ENCODE peak calls at places on chromosomes 2 and 18, in four cellular contexts. Z, E, D and H are unnamed samples.

GRCh38 chr2:22970284-22970975 is 414.5 kb upstream of the KLHL29 start:
- DNase-seq in E (no peak), Z (no peak), D (no peak), H (no peak)

GRCh38 chr18:1357724-1358123 is 453.1 kb downstream of the ADCYAP1 start:
- DNase-seq in E (no peak), Z (no peak), D (no peak), H (no peak)

GRCh38 chr2:239756392-239757153 is 268.6 kb downstream of the NDUFA10 start:
- DNase-seq in Z (no peak), E (no peak), D (peak; percentile 6), H (peak; percentile 65)

GRCh38 chr2:68765739-68766377 is 31.2 kb downstream of the ARHGAP25 start:
- DNase-seq in E (no peak), D (peak; percentile 75), Z (no peak), H (no peak)

GRCh38 chr2:173555833-173556232 is 201.2 kb downstream of the CDCA7 start:
- DNase-seq in E (no peak), D (no peak), Z (no peak), H (peak; percentile 24)

GRCh38 chr2:112199188-112199587 is 55.7 kb downstream of the ZC3H8 start:
- DNase-seq in E (no peak), Z (no peak), D (no peak), H (no peak)

GRCh38 chr2:233654501-233654900 is 17.2 kb upstream of the UGT1A9 start:
- DNase-seq in Z (no peak), E (no peak), D (no peak), H (no peak)

GRCh38 chr18:44841769-44842587 is 161.3 kb downstream of the SETBP1 start:
- DNase-seq in E (no peak), Z (no peak), D (no peak), H (no peak)

GRCh38 chr2:85804583-85804982 is 50.8 kb downstream of the ATOH8 start:
- DNase-seq in E (no peak), Z (peak; percentile 66), D (no peak), H (peak; percentile 43)

GRCh38 chr18:67551146-67551545 is 34.6 kb upstream of the DSEL start:
- DNase-seq in Z (no peak), E (no peak), D (no peak), H (no peak)

GRCh38 chr2:207258191-207258991 is 92.6 kb upstream of the KLF7 start:
- DNase-seq in E (no peak), Z (peak; percentile 66), D (peak; percentile 100), H (no peak)

GRCh38 chr2:190031971-190032623 is 30.4 kb downstream of the MSTN start:
- DNase-seq in Z (no peak), D (no peak), E (no peak), H (no peak)

GRCh38 chr2:99571609-99572344 is 82.0 kb upstream of the REV1 start:
- DNase-seq in Z (no peak), D (no peak), E (no peak), H (no peak)

GRCh38 chr2:226578879-226579278 is 220.7 kb downstream of the IRS1 start:
- DNase-seq in D (peak; percentile 30), Z (no peak), E (no peak), H (peak; percentile 60)

GRCh38 chr18:12748671-12749070 is 45.8 kb downstream of the PSMG2 start:
- DNase-seq in D (peak; percentile 23), E (no peak), Z (no peak), H (no peak)

GRCh38 chr2:98846041-98846440 is 90.0 kb downstream of the CRACDL start:
- DNase-seq in Z (no peak), E (no peak), D (peak; percentile 30), H (no peak)

GRCh38 chr2:84212611-84213314 is 246.3 kb downstream of the SUCLG1 start:
- DNase-seq in E (no peak), Z (no peak), D (no peak), H (no peak)

GRCh38 chr2:84217446-84217845 is 241.6 kb downstream of the SUCLG1 start:
- DNase-seq in E (no peak), Z (no peak), D (no peak), H (no peak)

GRCh38 chr2:84214455-84214854 is 244.6 kb downstream of the SUCLG1 start:
- DNase-seq in D (no peak), E (no peak), Z (no peak), H (no peak)
- TF ChIP-seq CTCF in D (no peak), E (no peak), Z (no peak), H (no peak)

DNA sequence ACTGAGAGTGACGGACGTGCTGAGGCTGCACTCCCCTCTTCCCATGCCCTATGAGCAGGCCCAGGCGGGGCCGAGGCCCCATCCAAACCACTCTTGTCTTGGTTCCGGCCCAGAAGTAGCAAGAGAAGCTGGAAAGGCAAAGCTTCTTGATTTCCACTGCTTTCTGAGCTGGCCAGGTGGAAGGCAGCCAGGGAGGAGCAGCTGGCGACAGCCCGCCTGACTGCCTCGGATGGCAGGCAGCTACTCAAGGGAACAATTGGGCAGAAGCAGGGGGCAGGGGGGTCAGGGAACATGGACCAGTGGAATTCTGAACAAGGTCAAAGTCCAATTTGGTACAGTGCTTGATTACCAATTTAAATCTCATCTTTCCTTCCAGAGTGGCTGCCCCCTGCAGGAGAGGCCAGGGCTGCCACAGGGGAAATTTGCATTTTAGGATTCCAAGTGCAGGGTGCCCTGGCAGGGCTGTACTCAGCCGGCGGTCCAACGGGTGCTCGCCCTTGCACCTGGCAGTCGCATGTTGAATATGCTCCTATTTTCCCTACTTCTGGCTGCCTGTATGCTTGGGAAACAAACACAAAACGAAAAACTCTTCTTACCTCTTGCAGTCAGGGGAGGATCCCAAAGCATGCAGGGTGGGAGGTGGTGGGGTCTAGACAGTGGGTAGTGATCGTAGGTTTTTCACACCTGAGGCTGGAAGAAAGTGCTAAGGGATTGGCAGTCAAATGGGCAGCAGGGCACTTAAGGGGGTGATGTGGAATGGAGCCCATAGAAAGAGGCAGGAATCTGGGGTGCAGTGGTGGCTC is 67.3 kb downstream of the LIPG start:
- DNase-seq in D (no peak), Z (no peak), E (no peak), H (no peak)
- TF ChIP-seq CTCF in D (peak; percentile 11), Z (no peak), E (no peak), H (peak; percentile 40)

GRCh38 chr2:227761734-227762476 is 16.2 kb downstream of the SCYGR8 start:
- DNase-seq in Z (no peak), D (peak; percentile 8), E (no peak), H (no peak)

GRCh38 chr2:227765788-227766187 is 20.1 kb downstream of the SCYGR8 start:
- DNase-seq in Z (no peak), D (no peak), E (no peak), H (no peak)

GRCh38 chr2:227767830-227768229 is 22.1 kb downstream of the SCYGR8 start:
- DNase-seq in E (no peak), D (no peak), Z (no peak), H (no peak)

GRCh38 chr2:227772197-227772661 is 26.5 kb downstream of the SCYGR8 start:
- DNase-seq in D (no peak), E (no peak), Z (no peak), H (no peak)

GRCh38 chr2:227766361-227766883 is 20.7 kb downstream of the SCYGR8 start:
- DNase-seq in D (peak; percentile 68), E (peak; percentile 48), Z (peak; percentile 71), H (peak; percentile 89)
- TF ChIP-seq CTCF in D (peak; percentile 84), E (peak; percentile 75), Z (peak; percentile 91), H (peak; percentile 83)

DNA sequence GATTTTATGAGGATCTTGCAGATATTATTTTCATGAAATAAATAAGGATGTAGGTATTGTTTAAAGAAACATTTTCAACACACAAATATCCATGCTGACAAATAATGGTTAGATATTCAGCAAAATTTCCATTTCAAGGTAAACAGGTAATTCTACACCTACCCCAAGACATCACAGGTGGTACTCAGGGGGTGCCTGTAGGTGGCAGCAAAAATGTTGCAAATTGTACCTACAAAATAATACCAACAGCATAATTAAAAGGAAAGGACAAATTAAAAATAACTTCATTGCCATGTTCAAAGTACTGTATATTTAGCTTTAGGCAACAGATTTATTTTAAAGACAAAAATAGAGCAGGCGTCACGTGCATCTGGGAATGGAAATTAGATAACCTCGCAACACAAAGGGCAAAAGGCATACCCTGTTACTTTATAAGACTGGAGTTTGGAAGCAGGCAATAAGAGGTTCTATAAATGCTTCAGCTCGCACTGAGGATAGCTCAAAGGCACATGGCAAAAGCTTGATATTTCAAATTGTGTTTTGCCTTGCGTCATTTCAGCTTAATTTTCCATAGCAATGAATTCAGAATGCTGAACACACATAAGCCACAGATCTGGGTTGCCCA is 630.5 kb downstream of the TDRD15 start:
- DNase-seq in Z (no peak), E (no peak), D (no peak), H (peak; percentile 26)
- TF ChIP-seq CTCF in Z (no peak), E (no peak), D (peak; percentile 31), H (no peak)

DNA sequence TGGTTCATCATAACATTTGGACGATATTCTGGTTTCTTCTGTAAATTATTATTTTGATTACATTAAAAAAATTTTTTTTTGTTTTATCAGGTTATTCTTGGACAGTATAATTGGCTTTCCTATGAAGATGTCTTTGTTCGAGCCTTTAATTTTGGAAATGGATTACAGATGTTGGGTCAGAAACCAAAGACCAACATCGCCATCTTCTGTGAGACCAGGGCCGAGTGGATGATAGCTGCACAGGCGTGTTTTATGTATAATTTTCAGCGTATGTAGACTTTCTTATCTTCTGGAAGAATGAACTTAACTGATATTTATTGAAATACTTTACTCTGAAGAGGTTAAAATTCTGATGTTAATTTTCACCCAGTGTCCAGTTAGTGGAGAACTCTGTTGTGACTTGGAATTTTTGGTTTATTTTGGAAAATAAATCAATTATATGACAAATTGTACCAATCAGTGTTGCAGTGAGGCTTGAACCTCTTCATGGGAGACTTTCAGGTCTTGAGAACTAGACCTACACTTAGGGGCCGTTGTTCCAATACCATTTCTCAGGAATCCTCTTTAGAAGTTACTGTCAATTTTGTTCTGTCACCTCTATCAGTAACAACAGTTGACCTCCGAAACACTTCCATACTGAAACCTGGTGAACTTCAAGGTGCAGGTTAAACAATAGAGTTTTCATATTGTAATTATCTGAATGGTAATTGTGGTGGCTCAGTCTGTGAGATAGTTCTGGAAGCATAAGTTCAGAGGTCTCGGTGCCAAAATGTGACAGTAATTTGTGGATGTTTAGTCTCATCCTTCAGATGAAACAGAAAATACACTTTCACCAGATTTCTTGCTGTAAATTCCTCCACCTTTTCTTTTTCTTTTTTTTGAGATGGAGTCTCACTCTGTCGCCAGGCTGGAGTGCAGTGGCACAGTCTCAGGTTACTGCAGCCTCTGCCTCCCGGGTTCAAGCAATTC is 55.7 kb downstream of the ACSL3 start:
- DNase-seq in Z (no peak), D (no peak), E (no peak), H (peak; percentile 11)
- TF ChIP-seq CTCF in Z (peak; percentile 13), D (no peak), E (no peak), H (peak; percentile 3)

GRCh38 chr18:51028201-51028805 is 1.7 kb upstream of the SMAD4 start:
- DNase-seq in Z (no peak), E (peak; percentile 26), D (peak; percentile 50), H (peak; percentile 22)
- TF ChIP-seq CTCF in Z (no peak), E (no peak), D (peak; percentile 6), H (no peak)

DNA sequence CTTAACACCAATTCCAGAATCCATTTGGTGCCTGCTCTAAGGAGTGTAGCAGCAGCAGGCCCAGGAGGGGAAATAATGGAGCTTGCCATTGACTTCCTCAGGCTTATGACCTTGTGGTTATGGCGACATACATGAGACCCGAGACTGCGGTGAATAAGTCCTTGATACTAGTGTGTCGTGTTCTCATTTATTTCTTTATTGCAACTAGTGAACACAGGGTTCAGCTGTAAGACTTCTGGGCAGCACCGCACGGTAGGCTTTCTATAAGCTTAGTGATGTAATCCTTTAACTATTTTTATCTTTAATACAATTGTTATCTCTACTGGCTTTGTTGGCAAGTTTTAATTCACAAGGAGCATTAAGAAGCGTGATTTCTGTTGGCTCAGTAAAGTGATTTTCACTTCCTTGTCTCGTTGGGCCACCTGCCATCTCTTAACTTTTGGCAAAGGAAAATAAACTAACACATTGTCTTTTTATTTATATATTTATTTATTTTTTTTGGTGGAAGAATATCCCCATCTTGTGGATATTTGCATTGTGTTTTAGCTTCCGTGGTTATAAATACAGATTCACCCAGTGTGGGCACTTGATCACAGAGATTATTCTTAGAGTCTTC is 139.8 kb downstream of the LTBP1 start:
- DNase-seq in D (peak; percentile 67), E (no peak), Z (no peak), H (peak; percentile 87)
- TF ChIP-seq CTCF in D (peak; percentile 16), E (no peak), Z (peak; percentile 23), H (peak; percentile 23)